ENCODE peak calls at places on chromosome 1, in four cellular contexts. D, X, T and Z are unnamed samples.
A peak's percentile ranks its signal among the peaks of the same experiment; 100 is the strongest.

GRCh38 chr1:233379869-233380438 is 52.4 kb downstream of the MAP3K21 start:
- DNase-seq in D (no peak), X (no peak), T (no peak), Z (no peak)

GRCh38 chr1:248808876-248809275 is 16.8 kb downstream of the SH3BP5L start:
- DNase-seq in T (peak; percentile 46), X (no peak), D (no peak), Z (no peak)

GRCh38 chr1:12185036-12185435 is 18.2 kb downstream of the TNFRSF1B start:
- DNase-seq in D (no peak), T (no peak), X (no peak), Z (no peak)

GRCh38 chr1:2311184-2312032 is 79.9 kb downstream of the MORN1 start:
- DNase-seq in D (no peak), T (no peak), X (peak; percentile 19), Z (no peak)

GRCh38 chr1:166139735-166140134 is 27.1 kb downstream of the FAM78B start:
- DNase-seq in X (no peak), D (no peak), T (no peak), Z (no peak)

GRCh38 chr1:241219449-241219848 is 137.6 kb downstream of the RGS7 start:
- DNase-seq in D (no peak), X (no peak), T (no peak), Z (no peak)

GRCh38 chr1:206117151-206117948 is at the start of gene AVPR1B:
- DNase-seq in T (peak; percentile 46), X (peak; percentile 5), D (no peak), Z (no peak)

GRCh38 chr1:215720121-215720520 is 153.0 kb downstream of the KCTD3 start:
- DNase-seq in D (no peak), X (no peak), T (no peak), Z (no peak)

GRCh38 chr1:229900220-229900619 is 166.8 kb upstream of the GALNT2 start:
- DNase-seq in X (no peak), T (no peak), D (no peak), Z (no peak)

GRCh38 chr1:160376525-160377131 is 9.8 kb downstream of the NHLH1 start:
- DNase-seq in D (no peak), X (peak; percentile 42), T (peak; percentile 59), Z (peak; percentile 39)

GRCh38 chr1:81543764-81544163 is 257.0 kb upstream of the ADGRL2 start:
- DNase-seq in D (no peak), X (no peak), T (no peak), Z (no peak)

GRCh38 chr1:5109652-5110051 is 455.2 kb downstream of the AJAP1 start:
- DNase-seq in D (no peak), X (no peak), T (no peak), Z (no peak)

GRCh38 chr1:212164095-212164872 is 120.9 kb upstream of the PPP2R5A start:
- DNase-seq in X (no peak), T (no peak), D (no peak), Z (no peak)

GRCh38 chr1:23371987-23372386 is 2.4 kb upstream of the ZNF436 start:
- DNase-seq in X (no peak), D (no peak), T (no peak), Z (no peak)

GRCh38 chr1:59477286-59477685 is 180.4 kb downstream of the FGGY start:
- DNase-seq in D (no peak), X (peak; percentile 50), T (peak; percentile 81), Z (peak; percentile 82)

GRCh38 chr1:36463404-36463772 is 796 bp downstream of the MRPS15 start:
- DNase-seq in X (no peak), D (no peak), T (no peak), Z (no peak)

GRCh38 chr1:237103021-237103420 is 61.0 kb downstream of the RYR2 start:
- DNase-seq in X (no peak), D (no peak), T (no peak), Z (no peak)

GRCh38 chr1:241443561-241443960 is 76.0 kb downstream of the FH start:
- DNase-seq in T (no peak), X (no peak), D (no peak), Z (no peak)

GRCh38 chr1:100130552-100131077 is 2.1 kb downstream of the SASS6 start:
- DNase-seq in D (no peak), T (no peak), X (no peak), Z (peak; percentile 35)

GRCh38 chr1:104294259-104294658 is 544.6 kb downstream of the AMY1C start:
- DNase-seq in T (no peak), D (no peak), X (no peak), Z (no peak)

GRCh38 chr1:56409112-56409691 is 170.2 kb downstream of the PLPP3 start:
- DNase-seq in T (no peak), X (no peak), D (no peak), Z (no peak)

GRCh38 chr1:29372108-29372507 is 135.8 kb downstream of the PTPRU start:
- DNase-seq in X (no peak), T (no peak), D (no peak), Z (no peak)

GRCh38 chr1:229640455-229640854 is 14.4 kb downstream of the URB2 start:
- DNase-seq in X (no peak), D (no peak), T (no peak), Z (no peak)

GRCh38 chr1:164780863-164781262 is 221.9 kb downstream of the PBX1 start:
- DNase-seq in T (peak; percentile 89), X (peak; percentile 90), D (no peak), Z (peak; percentile 81)

GRCh38 chr1:22717038-22717758 is 6.6 kb downstream of the EPHB2 start:
- DNase-seq in T (no peak), D (no peak), X (no peak), Z (no peak)

GRCh38 chr1:59549067-59549837 is 252.4 kb downstream of the FGGY start:
- DNase-seq in X (no peak), T (no peak), D (no peak), Z (no peak)

GRCh38 chr1:29236993-29237905 is 927 bp downstream of the PTPRU start:
- DNase-seq in X (peak; percentile 18), T (peak; percentile 62), D (no peak), Z (no peak)

GRCh38 chr1:246214708-246215504 is 292.2 kb downstream of the SMYD3 start:
- DNase-seq in T (peak; percentile 82), D (no peak), X (peak; percentile 97), Z (peak; percentile 53)

GRCh38 chr1:154874465-154874864 is 4.4 kb upstream of the KCNN3 start:
- DNase-seq in D (no peak), T (no peak), X (no peak), Z (no peak)

GRCh38 chr1:236904874-236905741 is 99.1 kb downstream of the MT1HL1 start:
- DNase-seq in D (no peak), X (peak; percentile 79), T (peak; percentile 77), Z (peak; percentile 20)

GRCh38 chr1:6262570-6263420 is 1.9 kb upstream of the GPR153 start:
- DNase-seq in X (no peak), T (no peak), D (no peak), Z (peak; percentile 57)

GRCh38 chr1:179230251-179230650 is 774 bp upstream of the ABL2 start:
- DNase-seq in T (no peak), X (peak; percentile 63), D (no peak), Z (peak; percentile 46)

GRCh38 chr1:23394664-23395063 is 25.0 kb upstream of the ZNF436 start:
- DNase-seq in T (peak; percentile 90), X (peak; percentile 47), D (no peak), Z (no peak)

GRCh38 chr1:18932387-18932786 is 24.1 kb downstream of the IFFO2 start:
- DNase-seq in T (no peak), D (no peak), X (no peak), Z (no peak)

DNA sequence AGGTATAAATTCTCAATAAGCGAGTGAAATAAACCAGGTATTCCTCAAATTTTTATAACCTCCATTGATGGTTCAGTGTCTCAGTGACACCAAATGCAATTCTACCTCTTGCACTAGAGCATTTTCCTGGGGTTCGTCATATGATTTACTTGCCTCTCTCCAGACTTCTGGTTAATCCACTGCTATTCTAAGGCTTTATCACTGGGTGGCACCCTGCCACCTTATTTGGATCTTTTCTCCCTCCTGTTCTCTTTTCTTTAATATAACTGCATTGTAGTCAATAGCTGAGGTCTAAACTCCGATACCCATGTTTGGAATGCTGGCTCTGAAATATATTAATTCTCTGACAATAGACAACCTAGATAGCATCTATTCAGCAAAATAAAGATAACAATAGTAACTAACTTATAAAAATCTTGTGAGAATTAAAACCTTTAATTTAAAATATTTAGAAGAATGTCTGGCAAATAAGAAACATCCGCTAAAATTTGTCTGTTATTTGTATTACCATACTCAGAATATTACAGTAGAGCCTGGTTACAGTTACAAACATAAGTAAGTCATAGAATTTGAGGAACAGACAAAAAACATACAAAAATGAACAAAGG is 436.4 kb downstream of the PLA2G4A start:
- DNase-seq in T (peak; percentile 67), X (peak; percentile 39), D (no peak), Z (no peak)
- TF ChIP-seq CTCF in T (peak; percentile 9), X (peak; percentile 66), D (no peak), Z (peak; percentile 11)

GRCh38 chr1:39082140-39082799 is 56.1 kb downstream of the NDUFS5 start:
- DNase-seq in D (no peak), X (no peak), T (no peak), Z (no peak)
- H3K4me3 ChIP-seq in D (peak overlapping the region; percentile 89), X (peak overlapping the region; percentile 17), T (no peak overlapping the region), Z (peak overlapping the region; percentile 25)

GRCh38 chr1:170388489-170388888 is 143.5 kb upstream of the GORAB start:
- DNase-seq in D (no peak), T (no peak), X (no peak), Z (no peak)
- TF ChIP-seq CTCF in D (no peak), T (no peak), X (no peak), Z (no peak)

GRCh38 chr1:85327759-85328158 is 51.3 kb upstream of the BCL10 start:
- DNase-seq in T (no peak), X (no peak), D (no peak), Z (no peak)
- H3K4me3 ChIP-seq in T (no peak overlapping the region), X (no peak overlapping the region), D (no peak overlapping the region), Z (no peak overlapping the region)

GRCh38 chr1:25610822-25611630 is 5.6 kb upstream of the MAN1C1 start:
- DNase-seq in X (no peak), D (no peak), T (no peak), Z (no peak)
- TF ChIP-seq CTCF in X (peak; percentile 59), D (peak; percentile 4), T (peak; percentile 24), Z (peak; percentile 24)

GRCh38 chr1:51487628-51488027 is 31.4 kb downstream of the EPS15 start:
- DNase-seq in D (no peak), T (no peak), X (no peak), Z (no peak)

GRCh38 chr1:51488372-51489050 is 30.6 kb downstream of the EPS15 start:
- DNase-seq in D (no peak), X (peak; percentile 12), T (no peak), Z (no peak)

GRCh38 chr1:51494138-51494830 is 24.8 kb downstream of the EPS15 start:
- DNase-seq in X (no peak), D (no peak), T (no peak), Z (no peak)

GRCh38 chr1:51489472-51489871 is 29.6 kb downstream of the EPS15 start:
- DNase-seq in X (no peak), D (no peak), T (no peak), Z (no peak)

GRCh38 chr1:51491166-51491981 is 27.7 kb downstream of the EPS15 start:
- DNase-seq in T (no peak), X (no peak), D (no peak), Z (no peak)
- H3K4me3 ChIP-seq in T (no peak overlapping the region), X (no peak overlapping the region), D (no peak overlapping the region), Z (no peak overlapping the region)